ENCODE peak calls at places on chromosomes 2 and 18, in five cellular contexts. W is BJ, Q is non-pigmented ciliary epithelial cell, Y is GM13976, G is COR-L47. I is an unnamed sample.
A peak's percentile ranks its signal among the peaks of the same experiment; 100 is the strongest.

GRCh38 chr18:45248240-45248903 is 366.9 kb upstream of the SLC14A2 start:
- DNase-seq in W (peak; percentile 74), Q (peak; percentile 36), G (no peak), Y (no peak), I (no peak)

GRCh38 chr2:220913384-220913783 is 658.7 kb downstream of the EPHA4 start:
- DNase-seq in W (no peak), Q (peak; percentile 8), G (no peak), Y (no peak), I (no peak)

GRCh38 chr2:232928564-232929302 is 58.7 kb downstream of the SNORC start:
- DNase-seq in W (no peak), Y (no peak), G (no peak), Q (no peak), I (no peak)

GRCh38 chr2:11389551-11390528 is 45.4 kb upstream of the ROCK2 start:
- DNase-seq in W (no peak), Q (peak; percentile 72), G (no peak), Y (no peak), I (no peak)

GRCh38 chr2:43024515-43024962 is 201.9 kb downstream of the ZFP36L2 start:
- DNase-seq in G (peak; percentile 15), W (no peak), Q (no peak), Y (peak; percentile 73), I (no peak)

GRCh38 chr18:42360716-42361115 is 405.7 kb downstream of the PIK3C3 start:
- DNase-seq in W (no peak), G (no peak), Q (no peak), Y (no peak), I (no peak)

GRCh38 chr2:176582990-176583481 is 313.8 kb downstream of the MTX2 start:
- DNase-seq in Q (peak; percentile 93), G (no peak), Y (no peak), W (peak; percentile 73), I (no peak)

GRCh38 chr2:109447251-109447661 is 166.5 kb downstream of the SEPTIN10 start:
- DNase-seq in Y (no peak), W (peak; percentile 97), G (no peak), Q (peak; percentile 93), I (peak; percentile 67)

GRCh38 chr2:96913398-96914202 is 43.7 kb upstream of the SEMA4C start:
- DNase-seq in Q (no peak), Y (peak; percentile 72), G (no peak), W (no peak), I (no peak)

GRCh38 chr2:29212009-29212408 is 96.8 kb downstream of the CLIP4 start:
- DNase-seq in Q (no peak), Y (no peak), G (no peak), W (peak; percentile 12), I (peak; percentile 24)

GRCh38 chr2:239025951-239026461 is 178.1 kb downstream of the TWIST2 start:
- DNase-seq in G (no peak), Y (no peak), W (no peak), Q (no peak), I (no peak)

I was measured in NCI-H2227 treated with DMSO at 0.1 percent for 48 hours.